ENCODE peak calls at places on chromosomes 1 and 21, in five cellular contexts. E is RWPE1; M is H4; S is left cardiac atrium; J is effector memory CD8-positive, alpha-beta T cell. U is an unnamed sample.

GRCh38 chr1:185152187-185152767 is 4.5 kb downstream of the TRMT1L start:
- DNase-seq in S (no peak), M (no peak), E (no peak), J (no peak), U (no peak)

GRCh38 chr21:16186742-16187141 is 457.0 kb downstream of the USP25 start:
- DNase-seq in M (no peak), J (no peak), S (no peak), E (no peak), U (no peak)

GRCh38 chr1:9866836-9867235 is 43.1 kb upstream of the CLSTN1 start:
- DNase-seq in E (no peak), J (no peak), M (no peak), S (no peak), U (no peak)

GRCh38 chr1:213953816-213954215 is 34.0 kb upstream of the PROX1 start:
- DNase-seq in S (no peak), J (no peak), M (no peak), E (no peak), U (no peak)

GRCh38 chr1:46198026-46198826 is at the start of gene POMGNT1:
- DNase-seq in M (peak), J (peak), E (peak), S (peak), U (peak)

GRCh38 chr1:226002667-226003501 is 3.7 kb upstream of the SDE2 start:
- DNase-seq in S (peak), M (peak), E (no peak), J (no peak), U (peak)

GRCh38 chr1:6557597-6557996 is 2.5 kb downstream of the TAS1R1 start:
- DNase-seq in E (no peak), M (no peak), J (no peak), S (no peak), U (no peak)

GRCh38 chr1:230684998-230685397 is 28.9 kb downstream of the AGT start:
- DNase-seq in S (no peak), E (no peak), M (no peak), J (no peak), U (no peak)

GRCh38 chr21:46268371-46268770 is 17.0 kb downstream of the MCM3AP start:
- DNase-seq in J (no peak), E (no peak), S (no peak), M (no peak), U (no peak)

GRCh38 chr1:225908013-225908640 is 15.9 kb downstream of the PYCR2 start:
- DNase-seq in J (no peak), S (no peak), E (no peak), M (no peak), U (no peak)

GRCh38 chr1:205580140-205580922 is 51.5 kb downstream of the ELK4 start:
- DNase-seq in E (no peak), J (no peak), S (no peak), M (no peak), U (no peak)

GRCh38 chr1:93960641-93961147 is 51.5 kb upstream of the GCLM start:
- DNase-seq in J (no peak), M (no peak), E (peak), S (no peak), U (no peak)

GRCh38 chr1:116667577-116668105 is at the start of gene IGSF3:
- DNase-seq in S (peak), E (peak), J (no peak), M (peak), U (peak)

GRCh38 chr1:93668121-93668520 is 13.5 kb downstream of the BCAR3 start:
- DNase-seq in J (no peak), S (no peak), M (no peak), E (no peak), U (no peak)

GRCh38 chr21:26389971-26390641 is 183.0 kb downstream of the CYYR1 start:
- DNase-seq in M (peak), E (peak), J (no peak), S (no peak), U (peak)

GRCh38 chr1:1431845-1432565 is 3.5 kb upstream of the VWA1 start:
- DNase-seq in S (peak), E (no peak), J (no peak), M (no peak), U (peak)

GRCh38 chr1:37797750-37798345 is 4.2 kb downstream of the MANEAL start:
- DNase-seq in J (no peak), S (no peak), M (peak), E (no peak), U (no peak)

GRCh38 chr21:45303111-45303615 is 15.5 kb upstream of the POFUT2 start:
- DNase-seq in S (peak), M (no peak), E (no peak), J (no peak), U (no peak)

GRCh38 chr1:6454856-6455751 is 10.9 kb downstream of the TNFRSF25 start:
- DNase-seq in E (no peak), J (no peak), S (no peak), M (no peak), U (no peak)

GRCh38 chr1:84598846-84599741 is 24.9 kb upstream of the CTBS start:
- DNase-seq in S (no peak), M (no peak), J (no peak), E (peak), U (no peak)

GRCh38 chr1:43822040-43822439 is 111.6 kb upstream of the ARTN start:
- DNase-seq in M (peak), S (no peak), J (no peak), E (peak), U (no peak)

GRCh38 chr21:46057111-46057709 is 40.7 kb upstream of the COL6A2 start:
- DNase-seq in E (no peak), M (no peak), S (no peak), J (peak), U (no peak)

GRCh38 chr1:85473390-85473789 is 8.4 kb upstream of the DDAH1 start:
- DNase-seq in E (no peak), M (peak), S (no peak), J (no peak), U (no peak)

GRCh38 chr21:38712076-38712475 is 93.7 kb upstream of the ETS2 start:
- DNase-seq in S (no peak), M (peak), J (no peak), E (peak), U (peak)

GRCh38 chr1:182527680-182528079 is 61.4 kb downstream of the RNASEL start:
- DNase-seq in M (no peak), S (no peak), J (no peak), E (no peak), U (peak)

GRCh38 chr1:230413061-230413460 is 13.1 kb downstream of the PGBD5 start:
- DNase-seq in E (no peak), J (no peak), M (no peak), S (no peak), U (no peak)

GRCh38 chr1:204947338-204947737 is 76.7 kb downstream of the NFASC start:
- DNase-seq in S (no peak), E (no peak), M (no peak), J (no peak), U (no peak)

GRCh38 chr21:46217511-46218196 is 10.9 kb downstream of the LSS start:
- DNase-seq in M (no peak), J (no peak), E (no peak), S (peak), U (no peak)

GRCh38 chr1:211811126-211811525 is 19.4 kb downstream of the LPGAT1 start:
- DNase-seq in M (no peak), S (no peak), E (no peak), J (no peak), U (no peak)

GRCh38 chr21:43361127-43361492 is 65.8 kb downstream of the SIK1 start:
- DNase-seq in E (no peak), M (no peak), J (no peak), S (no peak), U (peak)

GRCh38 chr1:186700688-186701087 is 20.5 kb upstream of the PTGS2 start:
- DNase-seq in E (no peak), S (no peak), J (no peak), M (no peak), U (no peak)

GRCh38 chr1:43954036-43954435 is 7.3 kb downstream of the IPO13 start:
- DNase-seq in J (no peak), S (no peak), M (no peak), E (no peak), U (no peak)

GRCh38 chr1:201896951-201897391 is 8.3 kb downstream of the SHISA4 start:
- DNase-seq in S (no peak), E (no peak), M (no peak), J (no peak), U (peak)

GRCh38 chr1:63663301-63663700 is 70.1 kb downstream of the PGM1 start:
- DNase-seq in M (no peak), E (peak), S (no peak), J (no peak), U (no peak)

GRCh38 chr1:217088521-217089221 is 365.4 kb upstream of the ESRRG start:
- DNase-seq in J (no peak), S (no peak), M (peak), E (no peak), U (no peak)

GRCh38 chr1:185360714-185361113 is 43.7 kb upstream of the IVNS1ABP start:
- DNase-seq in M (no peak), E (no peak), J (no peak), S (no peak), U (no peak)

GRCh38 chr21:34846601-34847112 is 177.9 kb downstream of the CLIC6 start:
- DNase-seq in J (no peak), S (no peak), E (peak), M (peak), U (no peak)

GRCh38 chr1:64623750-64624445 is 121.0 kb upstream of the RAVER2 start:
- DNase-seq in M (peak), J (no peak), S (no peak), E (peak), U (peak)

GRCh38 chr21:45151484-45152115 is 77.2 kb downstream of the ADARB1 start:
- DNase-seq in J (no peak), S (no peak), E (no peak), M (no peak), U (no peak)

GRCh38 chr21:17673261-17674020 is 60.7 kb upstream of the BTG3 start:
- DNase-seq in J (no peak), M (peak), S (no peak), E (peak), U (no peak)